ENCODE peak calls at places on chromosomes 5 and 9, in four cellular contexts. G, W, R and P are unnamed samples.

GRCh38 chr9:93263334-93264229 is 79.6 kb downstream of the WNK2 start:
- DNase-seq in G (no peak), W (no peak), R (no peak), P (no peak)

GRCh38 chr9:114488398-114489129 is 16.7 kb downstream of the WHRN start:
- DNase-seq in G (no peak), W (no peak), R (no peak), P (no peak)

GRCh38 chr9:127303830-127304229 is 39.3 kb downstream of the GARNL3 start:
- DNase-seq in G (no peak), W (no peak), R (no peak), P (no peak)

GRCh38 chr5:345404-346195 is 24.1 kb downstream of the AHRR start:
- DNase-seq in G (no peak), W (no peak), R (no peak), P (no peak)

GRCh38 chr5:76787237-76787636 is 31.6 kb upstream of the F2RL1 start:
- DNase-seq in G (peak; percentile 29), W (peak; percentile 97), R (peak; percentile 100), P (peak; percentile 97)

GRCh38 chr5:132105688-132106087 is 32.1 kb downstream of the CSF2 start:
- DNase-seq in G (no peak), W (no peak), R (no peak), P (no peak)

GRCh38 chr5:139821806-139822552 is 26.4 kb downstream of the PSD2 start:
- DNase-seq in G (no peak), W (no peak), R (no peak), P (no peak)

GRCh38 chr9:81984911-81985310 is 3.7 kb upstream of the SPATA31D1 start:
- DNase-seq in G (no peak), W (peak; percentile 58), R (no peak), P (peak; percentile 33)